ENCODE peak calls at places on chromosomes 1 and 21, in nine cellular contexts. One of them, this sample, is unnamed.

GRCh38 chr1:36369061-36369470 is 16.7 kb downstream of the STK40 start:
- DNase-seq in epithelial cell of esophagus: peak
- DNase-seq in stimulated activated CD8-positive, alpha-beta memory T cell treated with anti-CD3 and anti-CD28 coated beads, Interleukin-4, amount 100 ng/mL, for 24 hours: peak
- DNase-seq in NCI-H460: peak
- DNase-seq in foreskin keratinocyte: peak
- DNase-seq in testis: peak
- DNase-seq in sigmoid colon: peak
- DNase-seq in activated CD4-positive, alpha-beta T cell treated with anti-CD3 and anti-CD28 coated beads, Interleukin-2, amount 10 ng/mL, durations not matched to agents 24 days and 14 days: peak
- DNase-seq in skeletal muscle cell: no peak
- DNase-seq in this sample: peak

GRCh38 chr1:247212012-247212411 is 40.2 kb upstream of the ZNF124 start:
- DNase-seq in skeletal muscle cell: no peak
- DNase-seq in stimulated activated CD8-positive, alpha-beta memory T cell treated with anti-CD3 and anti-CD28 coated beads, Interleukin-4, amount 100 ng/mL, for 24 hours: no peak
- DNase-seq in foreskin keratinocyte: peak
- DNase-seq in activated CD4-positive, alpha-beta T cell treated with anti-CD3 and anti-CD28 coated beads, Interleukin-2, amount 10 ng/mL, durations not matched to agents 24 days and 14 days: no peak
- DNase-seq in sigmoid colon: no peak
- DNase-seq in testis: no peak
- DNase-seq in epithelial cell of esophagus: peak
- DNase-seq in NCI-H460: no peak
- DNase-seq in this sample: no peak

GRCh38 chr1:48743480-48743879 is 33.2 kb downstream of the BEND5 start:
- DNase-seq in activated CD4-positive, alpha-beta T cell treated with anti-CD3 and anti-CD28 coated beads, Interleukin-2, amount 10 ng/mL, durations not matched to agents 24 days and 14 days: no peak
- DNase-seq in foreskin keratinocyte: no peak
- DNase-seq in NCI-H460: no peak
- DNase-seq in sigmoid colon: no peak
- DNase-seq in testis: no peak
- DNase-seq in epithelial cell of esophagus: no peak
- DNase-seq in stimulated activated CD8-positive, alpha-beta memory T cell treated with anti-CD3 and anti-CD28 coated beads, Interleukin-4, amount 100 ng/mL, for 24 hours: no peak
- DNase-seq in skeletal muscle cell: no peak
- DNase-seq in this sample: no peak

GRCh38 chr1:30028939-30029338 is 694.4 kb downstream of the MATN1 start:
- DNase-seq in foreskin keratinocyte: no peak
- DNase-seq in testis: no peak
- DNase-seq in epithelial cell of esophagus: no peak
- DNase-seq in sigmoid colon: no peak
- DNase-seq in stimulated activated CD8-positive, alpha-beta memory T cell treated with anti-CD3 and anti-CD28 coated beads, Interleukin-4, amount 100 ng/mL, for 24 hours: no peak
- DNase-seq in NCI-H460: no peak
- DNase-seq in skeletal muscle cell: no peak
- DNase-seq in activated CD4-positive, alpha-beta T cell treated with anti-CD3 and anti-CD28 coated beads, Interleukin-2, amount 10 ng/mL, durations not matched to agents 24 days and 14 days: no peak
- DNase-seq in this sample: no peak

GRCh38 chr1:221598122-221598521 is 143.8 kb downstream of the DUSP10 start:
- DNase-seq in foreskin keratinocyte: no peak
- DNase-seq in testis: no peak
- DNase-seq in NCI-H460: no peak
- DNase-seq in sigmoid colon: no peak
- DNase-seq in activated CD4-positive, alpha-beta T cell treated with anti-CD3 and anti-CD28 coated beads, Interleukin-2, amount 10 ng/mL, durations not matched to agents 24 days and 14 days: no peak
- DNase-seq in epithelial cell of esophagus: no peak
- DNase-seq in skeletal muscle cell: no peak
- DNase-seq in stimulated activated CD8-positive, alpha-beta memory T cell treated with anti-CD3 and anti-CD28 coated beads, Interleukin-4, amount 100 ng/mL, for 24 hours: no peak
- DNase-seq in this sample: no peak

GRCh38 chr1:20950689-20951088 is 163.6 kb upstream of the HP1BP3 start:
- DNase-seq in testis: no peak
- DNase-seq in sigmoid colon: no peak
- DNase-seq in skeletal muscle cell: no peak
- DNase-seq in activated CD4-positive, alpha-beta T cell treated with anti-CD3 and anti-CD28 coated beads, Interleukin-2, amount 10 ng/mL, durations not matched to agents 24 days and 14 days: no peak
- DNase-seq in NCI-H460: no peak
- DNase-seq in stimulated activated CD8-positive, alpha-beta memory T cell treated with anti-CD3 and anti-CD28 coated beads, Interleukin-4, amount 100 ng/mL, for 24 hours: no peak
- DNase-seq in epithelial cell of esophagus: peak
- DNase-seq in foreskin keratinocyte: peak
- DNase-seq in this sample: no peak

GRCh38 chr1:7315946-7316345 is 455.1 kb upstream of the VAMP3 start:
- DNase-seq in activated CD4-positive, alpha-beta T cell treated with anti-CD3 and anti-CD28 coated beads, Interleukin-2, amount 10 ng/mL, durations not matched to agents 24 days and 14 days: peak
- DNase-seq in testis: no peak
- DNase-seq in sigmoid colon: no peak
- DNase-seq in NCI-H460: no peak
- DNase-seq in stimulated activated CD8-positive, alpha-beta memory T cell treated with anti-CD3 and anti-CD28 coated beads, Interleukin-4, amount 100 ng/mL, for 24 hours: no peak
- DNase-seq in skeletal muscle cell: no peak
- DNase-seq in epithelial cell of esophagus: no peak
- DNase-seq in foreskin keratinocyte: no peak
- DNase-seq in this sample: no peak

GRCh38 chr1:168180148-168180524 is 1.4 kb downstream of the TIPRL start:
- DNase-seq in foreskin keratinocyte: no peak
- DNase-seq in sigmoid colon: no peak
- DNase-seq in skeletal muscle cell: no peak
- DNase-seq in epithelial cell of esophagus: peak
- DNase-seq in activated CD4-positive, alpha-beta T cell treated with anti-CD3 and anti-CD28 coated beads, Interleukin-2, amount 10 ng/mL, durations not matched to agents 24 days and 14 days: no peak
- DNase-seq in testis: peak
- DNase-seq in NCI-H460: no peak
- DNase-seq in stimulated activated CD8-positive, alpha-beta memory T cell treated with anti-CD3 and anti-CD28 coated beads, Interleukin-4, amount 100 ng/mL, for 24 hours: no peak
- DNase-seq in this sample: no peak

GRCh38 chr21:37878946-37879660 is 37.2 kb downstream of the KCNJ6 start:
- DNase-seq in epithelial cell of esophagus: peak
- DNase-seq in sigmoid colon: no peak
- DNase-seq in foreskin keratinocyte: peak
- DNase-seq in testis: no peak
- DNase-seq in activated CD4-positive, alpha-beta T cell treated with anti-CD3 and anti-CD28 coated beads, Interleukin-2, amount 10 ng/mL, durations not matched to agents 24 days and 14 days: no peak
- DNase-seq in NCI-H460: no peak
- DNase-seq in stimulated activated CD8-positive, alpha-beta memory T cell treated with anti-CD3 and anti-CD28 coated beads, Interleukin-4, amount 100 ng/mL, for 24 hours: no peak
- DNase-seq in skeletal muscle cell: no peak
- DNase-seq in this sample: no peak

GRCh38 chr1:204224655-204225054 is 10.9 kb upstream of the GOLT1A start:
- DNase-seq in skeletal muscle cell: no peak
- DNase-seq in NCI-H460: no peak
- DNase-seq in stimulated activated CD8-positive, alpha-beta memory T cell treated with anti-CD3 and anti-CD28 coated beads, Interleukin-4, amount 100 ng/mL, for 24 hours: no peak
- DNase-seq in activated CD4-positive, alpha-beta T cell treated with anti-CD3 and anti-CD28 coated beads, Interleukin-2, amount 10 ng/mL, durations not matched to agents 24 days and 14 days: no peak
- DNase-seq in epithelial cell of esophagus: no peak
- DNase-seq in sigmoid colon: no peak
- DNase-seq in foreskin keratinocyte: no peak
- DNase-seq in testis: no peak
- DNase-seq in this sample: no peak

GRCh38 chr1:194333240-194333639 is 1146.8 kb upstream of the B3GALT2 start:
- DNase-seq in sigmoid colon: no peak
- DNase-seq in stimulated activated CD8-positive, alpha-beta memory T cell treated with anti-CD3 and anti-CD28 coated beads, Interleukin-4, amount 100 ng/mL, for 24 hours: no peak
- DNase-seq in testis: no peak
- DNase-seq in activated CD4-positive, alpha-beta T cell treated with anti-CD3 and anti-CD28 coated beads, Interleukin-2, amount 10 ng/mL, durations not matched to agents 24 days and 14 days: no peak
- DNase-seq in skeletal muscle cell: no peak
- DNase-seq in epithelial cell of esophagus: no peak
- DNase-seq in NCI-H460: no peak
- DNase-seq in foreskin keratinocyte: no peak
- DNase-seq in this sample: no peak

GRCh38 chr1:183198463-183198862 is 12.4 kb downstream of the LAMC2 start:
- DNase-seq in foreskin keratinocyte: peak
- DNase-seq in epithelial cell of esophagus: peak
- DNase-seq in stimulated activated CD8-positive, alpha-beta memory T cell treated with anti-CD3 and anti-CD28 coated beads, Interleukin-4, amount 100 ng/mL, for 24 hours: no peak
- DNase-seq in skeletal muscle cell: peak
- DNase-seq in testis: peak
- DNase-seq in sigmoid colon: peak
- DNase-seq in activated CD4-positive, alpha-beta T cell treated with anti-CD3 and anti-CD28 coated beads, Interleukin-2, amount 10 ng/mL, durations not matched to agents 24 days and 14 days: no peak
- DNase-seq in NCI-H460: no peak
- DNase-seq in this sample: no peak

GRCh38 chr1:74596770-74597169 is 76.8 kb downstream of the ERICH3 start:
- DNase-seq in stimulated activated CD8-positive, alpha-beta memory T cell treated with anti-CD3 and anti-CD28 coated beads, Interleukin-4, amount 100 ng/mL, for 24 hours: no peak
- DNase-seq in skeletal muscle cell: no peak
- DNase-seq in sigmoid colon: no peak
- DNase-seq in testis: no peak
- DNase-seq in foreskin keratinocyte: no peak
- DNase-seq in epithelial cell of esophagus: no peak
- DNase-seq in NCI-H460: no peak
- DNase-seq in activated CD4-positive, alpha-beta T cell treated with anti-CD3 and anti-CD28 coated beads, Interleukin-2, amount 10 ng/mL, durations not matched to agents 24 days and 14 days: no peak
- DNase-seq in this sample: no peak

GRCh38 chr1:51444534-51445192 is 74.4 kb downstream of the EPS15 start:
- DNase-seq in epithelial cell of esophagus: no peak
- DNase-seq in activated CD4-positive, alpha-beta T cell treated with anti-CD3 and anti-CD28 coated beads, Interleukin-2, amount 10 ng/mL, durations not matched to agents 24 days and 14 days: no peak
- DNase-seq in NCI-H460: no peak
- DNase-seq in foreskin keratinocyte: no peak
- DNase-seq in skeletal muscle cell: no peak
- DNase-seq in testis: no peak
- DNase-seq in stimulated activated CD8-positive, alpha-beta memory T cell treated with anti-CD3 and anti-CD28 coated beads, Interleukin-4, amount 100 ng/mL, for 24 hours: no peak
- DNase-seq in sigmoid colon: no peak
- DNase-seq in this sample: no peak

GRCh38 chr1:24900985-24901781 is 28.9 kb downstream of the RUNX3 start:
- DNase-seq in sigmoid colon: no peak
- DNase-seq in stimulated activated CD8-positive, alpha-beta memory T cell treated with anti-CD3 and anti-CD28 coated beads, Interleukin-4, amount 100 ng/mL, for 24 hours: no peak
- DNase-seq in testis: no peak
- DNase-seq in epithelial cell of esophagus: no peak
- DNase-seq in activated CD4-positive, alpha-beta T cell treated with anti-CD3 and anti-CD28 coated beads, Interleukin-2, amount 10 ng/mL, durations not matched to agents 24 days and 14 days: no peak
- DNase-seq in foreskin keratinocyte: no peak
- DNase-seq in NCI-H460: no peak
- DNase-seq in skeletal muscle cell: no peak
- DNase-seq in this sample: peak

GRCh38 chr1:193348126-193349045 is 162.0 kb upstream of the B3GALT2 start:
- DNase-seq in activated CD4-positive, alpha-beta T cell treated with anti-CD3 and anti-CD28 coated beads, Interleukin-2, amount 10 ng/mL, durations not matched to agents 24 days and 14 days: no peak
- DNase-seq in skeletal muscle cell: no peak
- DNase-seq in NCI-H460: no peak
- DNase-seq in sigmoid colon: no peak
- DNase-seq in stimulated activated CD8-positive, alpha-beta memory T cell treated with anti-CD3 and anti-CD28 coated beads, Interleukin-4, amount 100 ng/mL, for 24 hours: no peak
- DNase-seq in foreskin keratinocyte: no peak
- DNase-seq in testis: no peak
- DNase-seq in epithelial cell of esophagus: peak
- DNase-seq in this sample: no peak

GRCh38 chr1:66217021-66217420 is 316.9 kb upstream of the SGIP1 start:
- DNase-seq in testis: no peak
- DNase-seq in foreskin keratinocyte: peak
- DNase-seq in sigmoid colon: no peak
- DNase-seq in activated CD4-positive, alpha-beta T cell treated with anti-CD3 and anti-CD28 coated beads, Interleukin-2, amount 10 ng/mL, durations not matched to agents 24 days and 14 days: no peak
- DNase-seq in skeletal muscle cell: peak
- DNase-seq in stimulated activated CD8-positive, alpha-beta memory T cell treated with anti-CD3 and anti-CD28 coated beads, Interleukin-4, amount 100 ng/mL, for 24 hours: no peak
- DNase-seq in epithelial cell of esophagus: peak
- DNase-seq in NCI-H460: no peak
- DNase-seq in this sample: no peak

GRCh38 chr1:41424581-41425118 is 59.8 kb downstream of the EDN2 start:
- DNase-seq in foreskin keratinocyte: no peak
- DNase-seq in activated CD4-positive, alpha-beta T cell treated with anti-CD3 and anti-CD28 coated beads, Interleukin-2, amount 10 ng/mL, durations not matched to agents 24 days and 14 days: no peak
- DNase-seq in epithelial cell of esophagus: no peak
- DNase-seq in testis: no peak
- DNase-seq in skeletal muscle cell: no peak
- DNase-seq in NCI-H460: no peak
- DNase-seq in sigmoid colon: no peak
- DNase-seq in stimulated activated CD8-positive, alpha-beta memory T cell treated with anti-CD3 and anti-CD28 coated beads, Interleukin-4, amount 100 ng/mL, for 24 hours: no peak
- DNase-seq in this sample: no peak

GRCh38 chr1:117174851-117175250 is 35.9 kb downstream of the VTCN1 start:
- DNase-seq in NCI-H460: no peak
- DNase-seq in sigmoid colon: no peak
- DNase-seq in foreskin keratinocyte: no peak
- DNase-seq in skeletal muscle cell: no peak
- DNase-seq in stimulated activated CD8-positive, alpha-beta memory T cell treated with anti-CD3 and anti-CD28 coated beads, Interleukin-4, amount 100 ng/mL, for 24 hours: no peak
- DNase-seq in epithelial cell of esophagus: no peak
- DNase-seq in testis: no peak
- DNase-seq in activated CD4-positive, alpha-beta T cell treated with anti-CD3 and anti-CD28 coated beads, Interleukin-2, amount 10 ng/mL, durations not matched to agents 24 days and 14 days: no peak
- DNase-seq in this sample: no peak

GRCh38 chr1:156839426-156840109 is 19.3 kb downstream of the INSRR start:
- DNase-seq in testis: no peak
- DNase-seq in skeletal muscle cell: no peak
- DNase-seq in foreskin keratinocyte: no peak
- DNase-seq in epithelial cell of esophagus: no peak
- DNase-seq in sigmoid colon: no peak
- DNase-seq in activated CD4-positive, alpha-beta T cell treated with anti-CD3 and anti-CD28 coated beads, Interleukin-2, amount 10 ng/mL, durations not matched to agents 24 days and 14 days: no peak
- DNase-seq in NCI-H460: no peak
- DNase-seq in stimulated activated CD8-positive, alpha-beta memory T cell treated with anti-CD3 and anti-CD28 coated beads, Interleukin-4, amount 100 ng/mL, for 24 hours: no peak
- DNase-seq in this sample: peak

GRCh38 chr1:61825398-61825797 is 83.1 kb downstream of the PATJ start:
- DNase-seq in activated CD4-positive, alpha-beta T cell treated with anti-CD3 and anti-CD28 coated beads, Interleukin-2, amount 10 ng/mL, durations not matched to agents 24 days and 14 days: no peak
- DNase-seq in sigmoid colon: no peak
- DNase-seq in stimulated activated CD8-positive, alpha-beta memory T cell treated with anti-CD3 and anti-CD28 coated beads, Interleukin-4, amount 100 ng/mL, for 24 hours: no peak
- DNase-seq in epithelial cell of esophagus: no peak
- DNase-seq in foreskin keratinocyte: no peak
- DNase-seq in NCI-H460: no peak
- DNase-seq in testis: no peak
- DNase-seq in skeletal muscle cell: no peak
- DNase-seq in this sample: no peak

GRCh38 chr1:20358761-20359263 is 68.1 kb downstream of the VWA5B1 start:
- DNase-seq in foreskin keratinocyte: peak
- DNase-seq in NCI-H460: no peak
- DNase-seq in epithelial cell of esophagus: peak
- DNase-seq in activated CD4-positive, alpha-beta T cell treated with anti-CD3 and anti-CD28 coated beads, Interleukin-2, amount 10 ng/mL, durations not matched to agents 24 days and 14 days: no peak
- DNase-seq in stimulated activated CD8-positive, alpha-beta memory T cell treated with anti-CD3 and anti-CD28 coated beads, Interleukin-4, amount 100 ng/mL, for 24 hours: no peak
- DNase-seq in sigmoid colon: no peak
- DNase-seq in testis: peak
- DNase-seq in skeletal muscle cell: peak
- DNase-seq in this sample: peak

GRCh38 chr1:210321131-210321530 is 7.6 kb upstream of the HHAT start:
- DNase-seq in stimulated activated CD8-positive, alpha-beta memory T cell treated with anti-CD3 and anti-CD28 coated beads, Interleukin-4, amount 100 ng/mL, for 24 hours: no peak
- DNase-seq in skeletal muscle cell: no peak
- DNase-seq in testis: no peak
- DNase-seq in NCI-H460: no peak
- DNase-seq in sigmoid colon: no peak
- DNase-seq in foreskin keratinocyte: peak
- DNase-seq in epithelial cell of esophagus: peak
- DNase-seq in activated CD4-positive, alpha-beta T cell treated with anti-CD3 and anti-CD28 coated beads, Interleukin-2, amount 10 ng/mL, durations not matched to agents 24 days and 14 days: no peak
- DNase-seq in this sample: no peak

GRCh38 chr1:219174672-219175564 is 1.2 kb downstream of the LYPLAL1 start:
- DNase-seq in sigmoid colon: no peak
- DNase-seq in skeletal muscle cell: peak
- DNase-seq in testis: peak
- DNase-seq in stimulated activated CD8-positive, alpha-beta memory T cell treated with anti-CD3 and anti-CD28 coated beads, Interleukin-4, amount 100 ng/mL, for 24 hours: no peak
- DNase-seq in epithelial cell of esophagus: peak
- DNase-seq in activated CD4-positive, alpha-beta T cell treated with anti-CD3 and anti-CD28 coated beads, Interleukin-2, amount 10 ng/mL, durations not matched to agents 24 days and 14 days: peak
- DNase-seq in foreskin keratinocyte: peak
- DNase-seq in NCI-H460: no peak
- DNase-seq in this sample: peak

GRCh38 chr21:22260274-22260673 is 1262.1 kb downstream of the NCAM2 start:
- DNase-seq in stimulated activated CD8-positive, alpha-beta memory T cell treated with anti-CD3 and anti-CD28 coated beads, Interleukin-4, amount 100 ng/mL, for 24 hours: no peak
- DNase-seq in activated CD4-positive, alpha-beta T cell treated with anti-CD3 and anti-CD28 coated beads, Interleukin-2, amount 10 ng/mL, durations not matched to agents 24 days and 14 days: no peak
- DNase-seq in epithelial cell of esophagus: no peak
- DNase-seq in foreskin keratinocyte: no peak
- DNase-seq in testis: no peak
- DNase-seq in sigmoid colon: no peak
- DNase-seq in skeletal muscle cell: no peak
- DNase-seq in NCI-H460: no peak
- DNase-seq in this sample: no peak

GRCh38 chr1:184644771-184645170 is 109.9 kb downstream of the EDEM3 start:
- DNase-seq in stimulated activated CD8-positive, alpha-beta memory T cell treated with anti-CD3 and anti-CD28 coated beads, Interleukin-4, amount 100 ng/mL, for 24 hours: no peak
- DNase-seq in foreskin keratinocyte: no peak
- DNase-seq in skeletal muscle cell: no peak
- DNase-seq in activated CD4-positive, alpha-beta T cell treated with anti-CD3 and anti-CD28 coated beads, Interleukin-2, amount 10 ng/mL, durations not matched to agents 24 days and 14 days: no peak
- DNase-seq in NCI-H460: no peak
- DNase-seq in epithelial cell of esophagus: no peak
- DNase-seq in testis: no peak
- DNase-seq in sigmoid colon: no peak
- DNase-seq in this sample: no peak

GRCh38 chr1:175174702-175175102 is 17.9 kb downstream of the KIAA0040 start:
- DNase-seq in NCI-H460: no peak
- DNase-seq in epithelial cell of esophagus: no peak
- DNase-seq in activated CD4-positive, alpha-beta T cell treated with anti-CD3 and anti-CD28 coated beads, Interleukin-2, amount 10 ng/mL, durations not matched to agents 24 days and 14 days: no peak
- DNase-seq in foreskin keratinocyte: no peak
- DNase-seq in testis: no peak
- DNase-seq in skeletal muscle cell: no peak
- DNase-seq in stimulated activated CD8-positive, alpha-beta memory T cell treated with anti-CD3 and anti-CD28 coated beads, Interleukin-4, amount 100 ng/mL, for 24 hours: no peak
- DNase-seq in sigmoid colon: no peak
- DNase-seq in this sample: no peak

GRCh38 chr1:107187399-107187798 is 46.6 kb downstream of the NTNG1 start:
- DNase-seq in activated CD4-positive, alpha-beta T cell treated with anti-CD3 and anti-CD28 coated beads, Interleukin-2, amount 10 ng/mL, durations not matched to agents 24 days and 14 days: no peak
- DNase-seq in skeletal muscle cell: no peak
- DNase-seq in foreskin keratinocyte: no peak
- DNase-seq in testis: no peak
- DNase-seq in sigmoid colon: no peak
- DNase-seq in stimulated activated CD8-positive, alpha-beta memory T cell treated with anti-CD3 and anti-CD28 coated beads, Interleukin-4, amount 100 ng/mL, for 24 hours: no peak
- DNase-seq in epithelial cell of esophagus: no peak
- DNase-seq in NCI-H460: no peak
- DNase-seq in this sample: no peak

GRCh38 chr1:15476927-15477326 is 1.0 kb downstream of the CELA2B start:
- DNase-seq in skeletal muscle cell: no peak
- DNase-seq in foreskin keratinocyte: no peak
- DNase-seq in NCI-H460: no peak
- DNase-seq in testis: no peak
- DNase-seq in epithelial cell of esophagus: no peak
- DNase-seq in stimulated activated CD8-positive, alpha-beta memory T cell treated with anti-CD3 and anti-CD28 coated beads, Interleukin-4, amount 100 ng/mL, for 24 hours: no peak
- DNase-seq in sigmoid colon: no peak
- DNase-seq in activated CD4-positive, alpha-beta T cell treated with anti-CD3 and anti-CD28 coated beads, Interleukin-2, amount 10 ng/mL, durations not matched to agents 24 days and 14 days: no peak
- DNase-seq in this sample: no peak

GRCh38 chr1:212699104-212699838 is 369 bp downstream of the BATF3 start:
- DNase-seq in stimulated activated CD8-positive, alpha-beta memory T cell treated with anti-CD3 and anti-CD28 coated beads, Interleukin-4, amount 100 ng/mL, for 24 hours: peak
- DNase-seq in activated CD4-positive, alpha-beta T cell treated with anti-CD3 and anti-CD28 coated beads, Interleukin-2, amount 10 ng/mL, durations not matched to agents 24 days and 14 days: peak
- DNase-seq in testis: peak
- DNase-seq in NCI-H460: peak
- DNase-seq in skeletal muscle cell: no peak
- DNase-seq in epithelial cell of esophagus: peak
- DNase-seq in foreskin keratinocyte: no peak
- DNase-seq in sigmoid colon: peak
- DNase-seq in this sample: peak

GRCh38 chr1:212920895-212921294 is 29.4 kb upstream of the VASH2 start:
- DNase-seq in sigmoid colon: no peak
- DNase-seq in skeletal muscle cell: no peak
- DNase-seq in stimulated activated CD8-positive, alpha-beta memory T cell treated with anti-CD3 and anti-CD28 coated beads, Interleukin-4, amount 100 ng/mL, for 24 hours: no peak
- DNase-seq in epithelial cell of esophagus: no peak
- DNase-seq in NCI-H460: no peak
- DNase-seq in testis: no peak
- DNase-seq in activated CD4-positive, alpha-beta T cell treated with anti-CD3 and anti-CD28 coated beads, Interleukin-2, amount 10 ng/mL, durations not matched to agents 24 days and 14 days: no peak
- DNase-seq in foreskin keratinocyte: no peak
- DNase-seq in this sample: no peak

This sample was measured in posterior vena cava.